ENCODE peak calls at places on chromosome 4, in six cellular contexts. U is NCI-H1105; H is activated CD8-positive, alpha-beta T cell treated with anti-CD3 and anti-CD28 coated beads, Interleukin-2, amount 10 ng/mL, durations not matched to agents 7 days and 5 days; W is stimulated activated CD8-positive, alpha-beta memory T cell treated with anti-CD3 and anti-CD28 coated beads, Interleukin-12 subunit alpha, Interleukin-12 subunit beta, amount 100 ng/mL, for 4 hours; P is activated naive CD4-positive, alpha-beta T cell treated with anti-CD3 and anti-CD28 coated beads for 36 hours; Q is activated CD4-positive, alpha-beta T cell treated with anti-CD3 and anti-CD28 coated beads, Interleukin-2, amount 10 ng/mL, durations not matched to agents 7 days and 5 days. V is an unnamed sample.

GRCh38 chr4:35912174-35912573 is 332.1 kb downstream of the ARAP2 start:
- DNase-seq in U (no peak), H (no peak), W (no peak), P (no peak), Q (no peak), V (peak; percentile 7)

GRCh38 chr4:186345184-186345583 is 79.2 kb downstream of the F11 start:
- DNase-seq in U (no peak), H (no peak), W (no peak), P (no peak), Q (no peak), V (no peak)

GRCh38 chr4:173284463-173284862 is 49.7 kb downstream of the HMGB2 start:
- DNase-seq in U (no peak), H (no peak), W (no peak), P (no peak), Q (no peak), V (no peak)

GRCh38 chr4:14695411-14695810 is 306.9 kb upstream of the CPEB2 start:
- DNase-seq in U (no peak), H (no peak), W (no peak), P (no peak), Q (no peak), V (no peak)

GRCh38 chr4:17721496-17722360 is 59.7 kb downstream of the FAM184B start:
- DNase-seq in U (no peak), H (no peak), W (no peak), P (no peak), Q (no peak), V (no peak)

GRCh38 chr4:68895561-68896198 is 55.9 kb downstream of the UGT2A3 start:
- DNase-seq in U (no peak), H (no peak), W (no peak), P (no peak), Q (no peak), V (no peak)

GRCh38 chr4:150818661-150819060 is 196.4 kb downstream of the LRBA start:
- DNase-seq in U (no peak), H (no peak), W (no peak), P (no peak), Q (no peak), V (no peak)

GRCh38 chr4:159946983-159947645 is 844.2 kb downstream of the RAPGEF2 start:
- DNase-seq in U (peak; percentile 13), H (no peak), W (no peak), P (no peak), Q (no peak), V (peak; percentile 41)

GRCh38 chr4:118991686-118992085 is 103.0 kb downstream of the SYNPO2 start:
- DNase-seq in U (no peak), H (no peak), W (no peak), P (no peak), Q (no peak), V (no peak)

GRCh38 chr4:7909966-7910720 is 29.5 kb downstream of the AFAP1 start:
- DNase-seq in U (no peak), H (no peak), W (no peak), P (no peak), Q (no peak), V (no peak)

GRCh38 chr4:10013722-10014121 is 7.6 kb downstream of the SLC2A9 start:
- DNase-seq in U (peak; percentile 11), H (peak; percentile 67), W (no peak), P (peak; percentile 73), Q (peak; percentile 54), V (peak; percentile 68)

GRCh38 chr4:182213024-182213423 is 30.2 kb upstream of the TENM3 start:
- DNase-seq in U (no peak), H (no peak), W (no peak), P (no peak), Q (no peak), V (no peak)

GRCh38 chr4:116357758-116358157 is 727.6 kb downstream of the TRAM1L1 start:
- DNase-seq in U (no peak), H (no peak), W (no peak), P (no peak), Q (no peak), V (no peak)

GRCh38 chr4:8830611-8831200 is 40.9 kb downstream of the HMX1 start:
- DNase-seq in U (no peak), H (no peak), W (no peak), P (no peak), Q (no peak), V (no peak)

GRCh38 chr4:10366628-10367027 is 90.6 kb downstream of the ZNF518B start:
- DNase-seq in U (no peak), H (no peak), W (no peak), P (no peak), Q (no peak), V (no peak)

GRCh38 chr4:60033826-60034225 is 1166.3 kb upstream of the ADGRL3 start:
- DNase-seq in U (no peak), H (no peak), W (no peak), P (no peak), Q (no peak), V (no peak)

GRCh38 chr4:67542076-67542475 is 3.2 kb downstream of the CENPC start:
- DNase-seq in U (no peak), H (no peak), W (no peak), P (no peak), Q (no peak), V (no peak)

GRCh38 chr4:126441173-126441810 is 1126.5 kb downstream of the FAT4 start:
- DNase-seq in U (no peak), H (no peak), W (no peak), P (no peak), Q (no peak), V (no peak)

GRCh38 chr4:8032381-8032780 is 92.7 kb upstream of the AFAP1 start:
- DNase-seq in U (no peak), H (no peak), W (no peak), P (no peak), Q (no peak), V (no peak)

GRCh38 chr4:13920901-13921300 is 293.4 kb upstream of the BOD1L1 start:
- DNase-seq in U (no peak), H (no peak), W (no peak), P (no peak), Q (no peak), V (no peak)

GRCh38 chr4:111027526-111027925 is 404.6 kb upstream of the PITX2 start:
- DNase-seq in U (no peak), H (no peak), W (no peak), P (no peak), Q (no peak), V (no peak)

GRCh38 chr4:101019313-101019712 is 328.0 kb downstream of the PPP3CA start:
- DNase-seq in U (no peak), H (no peak), W (no peak), P (no peak), Q (no peak), V (no peak)

GRCh38 chr4:5024673-5025072 is 5.4 kb upstream of the CYTL1 start:
- DNase-seq in U (no peak), H (no peak), W (no peak), P (no peak), Q (no peak), V (no peak)

GRCh38 chr4:107719211-107719926 is 665 bp downstream of the PAPSS1 start:
- DNase-seq in U (no peak), H (peak; percentile 48), W (no peak), P (peak; percentile 53), Q (no peak), V (peak; percentile 13)

GRCh38 chr4:94909645-94910044 is 151.9 kb downstream of the BMPR1B start:
- DNase-seq in U (no peak), H (no peak), W (no peak), P (no peak), Q (no peak), V (no peak)

GRCh38 chr4:113064244-113064643 is 14.8 kb downstream of the ANK2 start:
- DNase-seq in U (peak; percentile 79), H (no peak), W (no peak), P (no peak), Q (no peak), V (no peak)

GRCh38 chr4:43337707-43338106 is 445.2 kb downstream of the GRXCR1 start:
- DNase-seq in U (no peak), H (no peak), W (no peak), P (no peak), Q (no peak), V (no peak)

GRCh38 chr4:165440415-165440882 is 61.6 kb downstream of the CPE start:
- DNase-seq in U (no peak), H (no peak), W (no peak), P (no peak), Q (no peak), V (no peak)

GRCh38 chr4:47694322-47694721 is 143.5 kb downstream of the CORIN start:
- DNase-seq in U (no peak), H (no peak), W (no peak), P (no peak), Q (no peak), V (no peak)

GRCh38 chr4:15702941-15703403 is at the start of gene BST1:
- DNase-seq in U (no peak), H (peak; percentile 61), W (peak; percentile 13), P (peak; percentile 80), Q (peak; percentile 58), V (peak; percentile 59)

GRCh38 chr4:10599574-10599973 is 85.0 kb downstream of the CLNK start:
- DNase-seq in U (no peak), H (no peak), W (no peak), P (no peak), Q (no peak), V (no peak)

GRCh38 chr4:8555716-8556115 is 24.5 kb upstream of the GPR78 start:
- DNase-seq in U (no peak), H (no peak), W (no peak), P (no peak), Q (no peak), V (no peak)

GRCh38 chr4:182447938-182448280 is 204.7 kb downstream of the TENM3 start:
- DNase-seq in U (no peak), H (no peak), W (no peak), P (no peak), Q (no peak), V (no peak)

GRCh38 chr4:2800691-2801596 is 8.1 kb downstream of the SH3BP2 start:
- DNase-seq in U (no peak), H (no peak), W (no peak), P (peak; percentile 43), Q (no peak), V (peak; percentile 72)

GRCh38 chr4:69888336-69888735 is 28.4 kb upstream of the SULT1E1 start:
- DNase-seq in U (no peak), H (no peak), W (no peak), P (no peak), Q (no peak), V (no peak)